ENCODE peak calls at places on chromosomes 2 and 18, in seven cellular contexts. N is spleen, M is caudate nucleus, U is left ventricle myocardium inferior, F is cardiac muscle cell, S is MM.1S, X is A549. I is an unnamed sample.
A peak's percentile ranks its signal among the peaks of the same experiment; 100 is the strongest.

GRCh38 chr2:150792780-150793300 is 305.4 kb upstream of the RND3 start:
- DNase-seq in N (no peak), M (no peak), U (no peak), F (no peak), S (no peak), X (no peak), I (no peak)

GRCh38 chr2:56266761-56267411 is 83.1 kb downstream of the CCDC85A start:
- DNase-seq in N (no peak), M (no peak), U (no peak), F (no peak), S (no peak), X (no peak), I (no peak)

GRCh38 chr2:72828840-72829507 is 3.1 kb upstream of the EXOC6B start:
- DNase-seq in N (no peak), M (no peak), U (no peak), F (peak; percentile 38), S (peak; percentile 7), X (no peak), I (no peak)

GRCh38 chr2:457287-457686 is 169.4 kb upstream of the ALKAL2 start:
- DNase-seq in N (no peak), M (no peak), U (no peak), F (no peak), S (no peak), X (no peak), I (no peak)

GRCh38 chr18:13877133-13877532 is 38.2 kb downstream of the MC2R start:
- DNase-seq in N (no peak), M (no peak), U (no peak), F (no peak), S (no peak), X (no peak), I (no peak)

GRCh38 chr2:16647992-16648617 is 17.5 kb downstream of the CYRIA start:
- DNase-seq in N (no peak), M (no peak), U (no peak), F (no peak), S (no peak), X (no peak), I (no peak)

GRCh38 chr2:23791030-23791429 is 135.9 kb downstream of the ATAD2B start:
- DNase-seq in N (no peak), M (no peak), U (no peak), F (peak; percentile 86), S (no peak), X (no peak), I (no peak)

GRCh38 chr18:7637269-7637668 is 70.2 kb downstream of the PTPRM start:
- DNase-seq in N (no peak), M (no peak), U (no peak), F (peak; percentile 18), S (no peak), X (no peak), I (no peak)

GRCh38 chr2:200604571-200605255 is 18.9 kb downstream of the AOX1 start:
- DNase-seq in N (no peak), M (no peak), U (no peak), F (peak; percentile 69), S (no peak), X (no peak), I (no peak)

GRCh38 chr18:79393181-79393598 is 2.5 kb upstream of the NFATC1 start:
- DNase-seq in N (peak; percentile 84), M (no peak), U (no peak), F (peak; percentile 36), S (no peak), X (no peak), I (no peak)

GRCh38 chr2:47357475-47357874 is 45.5 kb upstream of the MSH2 start:
- DNase-seq in N (no peak), M (no peak), U (no peak), F (peak; percentile 81), S (no peak), X (no peak), I (no peak)

GRCh38 chr2:47359375-47359868 is 43.5 kb upstream of the MSH2 start:
- DNase-seq in N (no peak), M (no peak), U (no peak), F (no peak), S (no peak), X (no peak), I (no peak)

GRCh38 chr2:47354817-47355653 is 47.9 kb upstream of the MSH2 start:
- DNase-seq in N (no peak), M (no peak), U (no peak), F (no peak), S (no peak), X (no peak), I (no peak)

DNA sequence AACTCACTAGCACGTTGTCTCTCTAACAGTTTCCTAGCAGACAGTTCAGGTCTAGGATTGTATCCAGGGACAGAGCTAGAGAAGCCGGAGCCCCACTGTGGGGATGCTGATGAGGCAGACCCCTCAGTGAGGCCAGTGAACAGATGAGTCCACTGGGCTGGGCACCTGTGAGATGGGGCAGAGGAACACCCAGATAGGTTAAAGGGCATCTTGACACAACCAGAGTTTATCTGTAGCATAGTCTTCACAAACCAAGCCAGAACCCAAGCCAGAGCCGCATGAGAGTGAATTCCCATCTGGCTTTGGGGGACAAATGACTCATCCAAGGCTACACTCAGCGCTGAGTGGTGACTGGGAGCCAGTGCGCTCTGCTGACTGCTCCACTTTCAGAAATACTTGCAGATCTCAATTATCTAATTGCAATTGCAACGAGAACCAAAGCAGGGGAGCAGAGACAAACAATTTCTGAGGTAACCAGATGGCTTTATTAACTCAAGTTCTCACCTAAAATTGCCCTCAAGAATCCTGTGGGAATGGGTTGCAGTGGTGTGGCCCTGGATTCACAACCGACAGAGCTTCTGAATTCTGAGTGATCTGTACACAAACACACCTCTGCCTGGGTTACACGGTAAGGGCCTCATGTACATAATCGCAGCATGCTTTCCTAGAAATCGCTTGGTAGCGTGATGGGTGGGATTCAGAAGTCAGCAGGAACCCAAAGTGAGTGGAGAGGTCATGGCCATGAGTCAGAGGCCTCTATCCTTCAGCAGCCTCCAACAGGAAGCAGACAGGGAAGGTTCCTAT is 48.7 kb upstream of the MSH2 start:
- DNase-seq in N (peak; percentile 55), M (no peak), U (no peak), F (peak; percentile 56), S (no peak), X (peak; percentile 60), I (no peak)
- H3K27ac ChIP-seq in N (peak overlapping the region; percentile 56), M (no peak overlapping the region), U (no peak overlapping the region), F (no peak overlapping the region), S (no peak overlapping the region), X (peak overlapping the region; percentile 73), I (no peak overlapping the region)

GRCh38 chr2:69917854-69918253 is 2.9 kb downstream of the MXD1 start:
- DNase-seq in N (no peak), M (no peak), U (no peak), F (peak; percentile 93), S (no peak), X (no peak), I (no peak)
- H3K27ac ChIP-seq in N (peak overlapping the region; percentile 97), M (no peak overlapping the region), U (peak overlapping the region; percentile 56), F (no peak overlapping the region), S (no peak overlapping the region), X (no peak overlapping the region), I (no peak overlapping the region)

GRCh38 chr18:59951591-59951990 is 51.8 kb downstream of the PMAIP1 start:
- DNase-seq in N (no peak), M (no peak), U (no peak), F (no peak), S (no peak), X (no peak), I (no peak)
- H3K27ac ChIP-seq in N (no peak overlapping the region), M (no peak overlapping the region), U (no peak overlapping the region), F (no peak overlapping the region), S (no peak overlapping the region), X (no peak overlapping the region), I (no peak overlapping the region)

GRCh38 chr18:76446321-76446720 is 48.7 kb downstream of the ZNF516 start:
- DNase-seq in N (peak; percentile 61), M (no peak), U (no peak), F (no peak), S (no peak), X (no peak), I (no peak)

GRCh38 chr18:76445741-76446232 is 49.3 kb downstream of the ZNF516 start:
- DNase-seq in N (peak; percentile 72), M (no peak), U (no peak), F (no peak), S (no peak), X (no peak), I (no peak)

GRCh38 chr18:76445275-76445674 is 49.8 kb downstream of the ZNF516 start:
- DNase-seq in N (no peak), M (no peak), U (no peak), F (peak; percentile 85), S (no peak), X (peak; percentile 9), I (no peak)

GRCh38 chr18:76443519-76444435 is 51.3 kb downstream of the ZNF516 start:
- DNase-seq in N (peak; percentile 70), M (no peak), U (no peak), F (no peak), S (no peak), X (no peak), I (no peak)

DNA sequence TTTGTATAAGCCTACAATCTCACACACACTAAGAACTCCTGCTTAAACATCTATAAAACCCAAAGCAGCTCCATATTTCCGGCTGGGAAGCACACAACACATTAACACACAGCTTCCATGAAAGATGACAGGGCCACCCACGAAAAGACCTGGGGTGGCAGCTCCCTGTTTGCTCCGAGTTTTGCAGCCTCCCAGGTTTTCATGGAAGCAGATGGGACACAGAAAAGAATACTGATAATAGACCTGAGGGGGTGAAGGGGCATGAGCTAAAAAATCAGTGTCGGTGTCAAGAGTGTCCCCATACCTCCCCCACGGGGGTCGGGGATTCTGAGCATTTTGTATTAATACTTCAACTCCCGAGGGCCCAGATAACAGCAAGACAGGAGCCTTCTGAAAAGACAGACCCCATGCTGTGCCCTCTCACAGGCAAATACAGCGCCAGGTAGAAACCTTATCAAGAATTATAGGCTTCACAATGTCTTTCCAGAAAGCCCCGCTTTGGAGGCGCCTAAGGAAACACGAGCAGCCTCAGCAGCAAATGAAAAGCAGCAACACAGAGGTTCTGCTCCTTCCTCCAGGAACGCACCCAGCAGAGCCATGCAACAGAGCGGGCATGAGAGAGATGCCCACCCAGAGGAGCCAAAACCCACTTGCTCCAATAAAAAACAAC is 50.5 kb downstream of the ZNF516 start:
- DNase-seq in N (peak; percentile 41), M (no peak), U (no peak), F (no peak), S (no peak), X (no peak), I (no peak)
- H3K27ac ChIP-seq in N (peak overlapping the region; percentile 88), M (no peak overlapping the region), U (no peak overlapping the region), F (no peak overlapping the region), S (no peak overlapping the region), X (no peak overlapping the region), I (no peak overlapping the region)